ENCODE peak calls at places on chromosomes 6 and 20, in six cellular contexts. One of them, this sample, is unnamed.

GRCh38 chr6:21753571-21754108 is 160.1 kb downstream of the SOX4 start:
- DNase-seq in stomach: no peak
- DNase-seq in HepG2: no peak
- DNase-seq in spleen: no peak
- DNase-seq in vagina: no peak
- DNase-seq in transverse colon: no peak
- DNase-seq in this sample: peak; percentile 82

GRCh38 chr6:37173573-37174195 is 3.7 kb downstream of the PIM1 start:
- DNase-seq in stomach: no peak
- DNase-seq in HepG2: no peak
- DNase-seq in spleen: peak; percentile 79
- DNase-seq in vagina: no peak
- DNase-seq in transverse colon: no peak
- DNase-seq in this sample: no peak

GRCh38 chr20:58697201-58697866 is 4.7 kb downstream of the NPEPL1 start:
- DNase-seq in stomach: no peak
- DNase-seq in HepG2: no peak
- DNase-seq in spleen: peak; percentile 72
- DNase-seq in vagina: no peak
- DNase-seq in transverse colon: peak; percentile 4
- DNase-seq in this sample: no peak

GRCh38 chr6:110625883-110626282 is 149.5 kb upstream of the SLC22A16 start:
- DNase-seq in stomach: no peak
- DNase-seq in HepG2: no peak
- DNase-seq in spleen: no peak
- DNase-seq in vagina: no peak
- DNase-seq in transverse colon: no peak
- DNase-seq in this sample: no peak

GRCh38 chr20:25282034-25282781 is 34.3 kb downstream of the PYGB start:
- DNase-seq in stomach: peak; percentile 24
- DNase-seq in HepG2: no peak
- DNase-seq in spleen: peak; percentile 82
- DNase-seq in vagina: no peak
- DNase-seq in transverse colon: no peak
- DNase-seq in this sample: no peak

GRCh38 chr6:79467716-79468115 is 69.5 kb downstream of the LCA5 start:
- DNase-seq in stomach: no peak
- DNase-seq in HepG2: peak; percentile 21
- DNase-seq in spleen: no peak
- DNase-seq in vagina: no peak
- DNase-seq in transverse colon: no peak
- DNase-seq in this sample: no peak

GRCh38 chr6:151239603-151240035 is at the start of gene AKAP12:
- DNase-seq in stomach: no peak
- DNase-seq in HepG2: no peak
- DNase-seq in spleen: no peak
- DNase-seq in vagina: no peak
- DNase-seq in transverse colon: peak; percentile 27
- DNase-seq in this sample: no peak

GRCh38 chr6:87366899-87367298 is 22.3 kb downstream of the C6orf163 start:
- DNase-seq in stomach: no peak
- DNase-seq in HepG2: no peak
- DNase-seq in spleen: no peak
- DNase-seq in vagina: no peak
- DNase-seq in transverse colon: no peak
- DNase-seq in this sample: no peak

GRCh38 chr6:3382399-3383279 is 74.2 kb downstream of the SLC22A23 start:
- DNase-seq in stomach: peak; percentile 57
- DNase-seq in HepG2: peak; percentile 94
- DNase-seq in spleen: no peak
- DNase-seq in vagina: no peak
- DNase-seq in transverse colon: peak; percentile 53
- DNase-seq in this sample: no peak

GRCh38 chr6:11779308-11780096 is 899 bp upstream of the ADTRP start:
- DNase-seq in stomach: no peak
- DNase-seq in HepG2: no peak
- DNase-seq in spleen: no peak
- DNase-seq in vagina: no peak
- DNase-seq in transverse colon: peak; percentile 34
- DNase-seq in this sample: no peak

DNA sequence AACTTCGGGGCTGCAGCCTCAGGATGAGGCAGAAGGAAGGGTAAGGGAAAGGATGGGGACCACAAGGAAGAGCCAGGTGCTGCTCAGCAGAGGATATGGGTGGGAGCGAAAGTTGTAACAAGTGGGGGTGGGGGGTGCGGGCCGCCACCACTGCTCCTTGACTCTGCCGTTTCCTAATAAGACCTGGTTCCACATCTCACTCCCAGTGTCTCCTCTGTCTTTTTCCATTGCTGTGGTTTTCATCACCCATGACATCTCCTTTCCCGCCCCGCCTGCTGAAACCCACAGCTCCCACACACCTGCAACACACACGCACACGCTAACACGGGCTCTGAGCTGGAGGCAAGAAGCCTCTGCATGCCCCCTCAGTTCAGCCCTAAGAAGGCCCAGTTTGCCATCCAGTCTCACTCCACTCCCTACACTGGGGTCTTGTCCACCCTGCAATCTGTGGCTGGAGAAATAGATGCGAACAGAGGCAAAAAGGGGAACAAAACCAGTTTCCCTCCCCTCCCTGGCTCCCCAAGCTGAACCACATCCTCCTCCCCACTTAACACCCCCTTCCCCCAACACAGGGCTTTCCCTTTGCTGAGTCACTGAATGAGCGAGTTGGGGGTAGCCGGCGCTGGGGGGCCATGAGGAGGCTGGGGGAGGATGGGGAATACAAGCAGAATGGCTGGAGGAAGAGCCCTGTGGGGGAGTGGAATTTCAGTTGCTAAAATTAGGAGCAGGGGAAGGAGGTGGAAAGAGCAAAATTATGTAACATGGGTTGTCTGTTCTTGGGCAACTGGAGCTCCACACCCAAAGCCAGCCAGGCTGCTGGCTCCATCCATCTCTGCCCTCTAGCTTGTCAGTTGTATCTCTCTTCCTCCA is 11.5 kb downstream of the NFKBIL1 start:
- DNase-seq in stomach: no peak
- DNase-seq in HepG2: no peak
- DNase-seq in spleen: peak; percentile 88
- DNase-seq in vagina: no peak
- DNase-seq in transverse colon: peak; percentile 42
- DNase-seq in this sample: peak; percentile 46
- TF ChIP-seq POLR2AphosphoS5 in stomach: no peak
- TF ChIP-seq POLR2AphosphoS5 in HepG2: no peak
- TF ChIP-seq POLR2AphosphoS5 in spleen: peak; percentile 67
- TF ChIP-seq POLR2AphosphoS5 in vagina: no peak
- TF ChIP-seq POLR2AphosphoS5 in transverse colon: no peak
- TF ChIP-seq POLR2AphosphoS5 in this sample: no peak

GRCh38 chr6:89411269-89412070 is 603 bp downstream of the RRAGD start:
- DNase-seq in stomach: peak; percentile 27
- DNase-seq in HepG2: no peak
- DNase-seq in spleen: peak; percentile 89
- DNase-seq in vagina: no peak
- DNase-seq in transverse colon: peak; percentile 33
- DNase-seq in this sample: no peak

GRCh38 chr6:89414215-89414614 is 2.1 kb upstream of the RRAGD start:
- DNase-seq in stomach: no peak
- DNase-seq in HepG2: peak; percentile 79
- DNase-seq in spleen: no peak
- DNase-seq in vagina: no peak
- DNase-seq in transverse colon: no peak
- DNase-seq in this sample: no peak

GRCh38 chr6:89411019-89411268 is 1.1 kb downstream of the RRAGD start:
- DNase-seq in stomach: peak; percentile 27
- DNase-seq in HepG2: no peak
- DNase-seq in spleen: no peak
- DNase-seq in vagina: no peak
- DNase-seq in transverse colon: no peak
- DNase-seq in this sample: no peak

GRCh38 chr6:89413006-89413400 is 930 bp upstream of the RRAGD start:
- DNase-seq in stomach: peak; percentile 44
- DNase-seq in HepG2: no peak
- DNase-seq in spleen: no peak
- DNase-seq in vagina: no peak
- DNase-seq in transverse colon: peak; percentile 24
- DNase-seq in this sample: no peak

GRCh38 chr6:89412071-89413005 is at the start of gene RRAGD:
- DNase-seq in stomach: peak; percentile 66
- DNase-seq in HepG2: no peak
- DNase-seq in spleen: peak; percentile 91
- DNase-seq in vagina: no peak
- DNase-seq in transverse colon: peak; percentile 73
- DNase-seq in this sample: no peak
- TF ChIP-seq POLR2AphosphoS5 in stomach: no peak
- TF ChIP-seq POLR2AphosphoS5 in HepG2: no peak
- TF ChIP-seq POLR2AphosphoS5 in spleen: peak; percentile 72
- TF ChIP-seq POLR2AphosphoS5 in vagina: no peak
- TF ChIP-seq POLR2AphosphoS5 in transverse colon: no peak
- TF ChIP-seq POLR2AphosphoS5 in this sample: no peak

GRCh38 chr6:45115696-45116095 is 212.4 kb upstream of the RUNX2 start:
- DNase-seq in stomach: no peak
- DNase-seq in HepG2: no peak
- DNase-seq in spleen: no peak
- DNase-seq in vagina: no peak
- DNase-seq in transverse colon: no peak
- DNase-seq in this sample: peak; percentile 30

GRCh38 chr6:45109551-45109950 is 218.6 kb upstream of the RUNX2 start:
- DNase-seq in stomach: no peak
- DNase-seq in HepG2: no peak
- DNase-seq in spleen: no peak
- DNase-seq in vagina: no peak
- DNase-seq in transverse colon: no peak
- DNase-seq in this sample: no peak

GRCh38 chr6:45116714-45117410 is 211.3 kb upstream of the RUNX2 start:
- DNase-seq in stomach: no peak
- DNase-seq in HepG2: no peak
- DNase-seq in spleen: no peak
- DNase-seq in vagina: no peak
- DNase-seq in transverse colon: no peak
- DNase-seq in this sample: peak; percentile 13

DNA sequence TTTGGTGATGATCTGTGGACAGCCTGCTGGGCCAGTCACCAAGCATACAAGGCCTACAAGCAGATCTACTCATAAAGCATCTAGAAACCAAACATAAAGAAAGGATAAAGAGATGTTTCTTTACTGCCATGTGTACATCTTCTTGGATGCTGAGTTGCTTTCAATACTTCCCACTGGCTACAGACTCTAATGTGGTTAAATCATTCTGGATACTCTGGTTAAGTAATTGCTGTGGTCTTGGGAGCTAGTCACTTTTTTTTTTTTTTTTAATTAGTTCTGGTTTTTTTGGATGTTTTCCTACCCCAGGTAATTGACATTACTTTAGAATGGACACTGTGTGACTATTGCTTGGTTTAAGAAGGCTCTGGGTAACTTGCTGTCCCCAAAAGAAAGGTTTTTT is 215.4 kb upstream of the RUNX2 start:
- DNase-seq in stomach: no peak
- DNase-seq in HepG2: no peak
- DNase-seq in spleen: no peak
- DNase-seq in vagina: no peak
- DNase-seq in transverse colon: no peak
- DNase-seq in this sample: no peak
- TF ChIP-seq POLR2AphosphoS5 in stomach: no peak
- TF ChIP-seq POLR2AphosphoS5 in HepG2: no peak
- TF ChIP-seq POLR2AphosphoS5 in spleen: no peak
- TF ChIP-seq POLR2AphosphoS5 in vagina: no peak
- TF ChIP-seq POLR2AphosphoS5 in transverse colon: no peak
- TF ChIP-seq POLR2AphosphoS5 in this sample: no peak

DNA sequence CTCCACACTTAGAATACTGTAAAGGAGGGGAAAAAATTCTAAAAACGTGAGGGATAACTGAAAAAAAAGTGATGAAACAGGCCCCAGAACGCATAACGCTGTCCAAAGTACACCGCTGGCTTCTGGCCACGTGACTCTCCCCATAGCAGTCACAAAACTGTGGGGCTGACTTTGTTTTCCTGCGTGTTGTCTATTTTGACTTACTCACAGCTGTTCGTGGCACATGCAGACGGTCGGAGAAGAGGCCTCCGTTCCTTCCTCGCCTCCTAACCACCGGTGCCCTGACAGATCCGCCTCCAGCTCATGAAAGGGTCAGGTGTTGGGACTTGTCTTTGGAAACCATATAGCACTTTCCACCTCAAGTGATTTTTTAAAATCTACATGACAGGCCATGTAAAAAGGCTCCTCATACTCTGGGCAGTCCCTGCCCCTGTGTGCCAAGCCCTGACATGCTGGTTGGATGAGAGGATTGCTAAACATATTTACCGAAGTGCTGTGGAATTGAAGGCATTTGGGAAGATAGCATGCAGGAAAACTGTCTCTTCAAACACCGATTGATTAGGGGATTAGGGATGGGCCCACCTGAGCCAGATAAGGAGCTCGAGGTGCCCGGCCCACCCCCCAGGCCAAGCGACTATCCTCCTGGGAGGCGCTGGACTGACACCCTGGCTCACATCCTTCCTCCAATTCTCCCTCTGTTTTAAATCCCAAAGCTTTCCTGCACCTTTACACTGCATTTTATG is 54.8 kb downstream of the DACT2 start:
- DNase-seq in stomach: no peak
- DNase-seq in HepG2: peak; percentile 91
- DNase-seq in spleen: no peak
- DNase-seq in vagina: no peak
- DNase-seq in transverse colon: no peak
- DNase-seq in this sample: no peak
- TF ChIP-seq POLR2AphosphoS5 in stomach: no peak
- TF ChIP-seq POLR2AphosphoS5 in HepG2: no peak
- TF ChIP-seq POLR2AphosphoS5 in spleen: no peak
- TF ChIP-seq POLR2AphosphoS5 in vagina: peak; percentile 21
- TF ChIP-seq POLR2AphosphoS5 in transverse colon: no peak
- TF ChIP-seq POLR2AphosphoS5 in this sample: no peak

GRCh38 chr6:36028887-36029324 is 1.3 kb downstream of the MAPK14 start:
- DNase-seq in stomach: peak; percentile 75
- DNase-seq in HepG2: peak; percentile 52
- DNase-seq in spleen: peak; percentile 89
- DNase-seq in vagina: no peak
- DNase-seq in transverse colon: peak; percentile 70
- DNase-seq in this sample: peak; percentile 94
- TF ChIP-seq POLR2AphosphoS5 in stomach: peak; percentile 66
- TF ChIP-seq POLR2AphosphoS5 in HepG2: no peak
- TF ChIP-seq POLR2AphosphoS5 in spleen: no peak
- TF ChIP-seq POLR2AphosphoS5 in vagina: peak; percentile 18
- TF ChIP-seq POLR2AphosphoS5 in transverse colon: peak; percentile 65
- TF ChIP-seq POLR2AphosphoS5 in this sample: peak; percentile 61

This sample was measured in endothelial cell of umbilical vein.